ENCODE peak calls at places on chromosomes 13 and 19, in six cellular contexts. R, W, V, Y, K and D are unnamed samples.

GRCh38 chr13:48155850-48156249 is 60.9 kb upstream of the MED4 start:
- DNase-seq in W (no peak), V (no peak), Y (no peak), K (no peak), R (peak; percentile 81), D (no peak)

GRCh38 chr13:114140131-114140908 is 7.9 kb upstream of the RASA3 start:
- DNase-seq in Y (no peak), R (no peak), W (no peak), K (no peak), V (no peak), D (peak; percentile 39)

GRCh38 chr13:111359237-111359915 is 38.9 kb downstream of the TEX29 start:
- DNase-seq in W (no peak), Y (no peak), K (no peak), V (no peak), R (peak; percentile 15), D (no peak)

GRCh38 chr13:63737418-63737817 is 2321.8 kb upstream of the PCDH20 start:
- DNase-seq in V (no peak), Y (no peak), K (no peak), W (no peak), R (no peak), D (no peak)

GRCh38 chr13:100203696-100204367 is 114.9 kb downstream of the PCCA start:
- DNase-seq in R (peak; percentile 78), W (no peak), K (peak; percentile 41), Y (no peak), V (no peak), D (no peak)

GRCh38 chr13:24618219-24618955 is 61.8 kb upstream of the ATP12A start:
- DNase-seq in R (no peak), V (no peak), Y (peak; percentile 49), W (no peak), K (peak; percentile 67), D (no peak)

GRCh38 chr13:54185785-54186184 is 1157.2 kb downstream of the OLFM4 start:
- DNase-seq in Y (no peak), K (no peak), R (no peak), V (no peak), W (no peak), D (no peak)

GRCh38 chr13:48504606-48505369 is 28.1 kb downstream of the RCBTB2 start:
- DNase-seq in K (no peak), Y (no peak), R (no peak), V (no peak), W (no peak), D (no peak)

GRCh38 chr19:7670790-7671189 is 1.9 kb downstream of the RETN start:
- DNase-seq in V (no peak), K (no peak), Y (no peak), W (no peak), R (no peak), D (no peak)

GRCh38 chr19:49488046-49488862 is 846 bp downstream of the RPL13A start:
- DNase-seq in Y (no peak), V (no peak), K (no peak), R (no peak), W (no peak), D (no peak)

GRCh38 chr13:25267715-25268114 is 19.6 kb downstream of the MTMR6 start:
- DNase-seq in R (no peak), Y (no peak), K (peak; percentile 28), W (no peak), V (no peak), D (no peak)

GRCh38 chr13:110397445-110397844 is 90.4 kb downstream of the COL4A2 start:
- DNase-seq in V (no peak), W (no peak), K (no peak), Y (no peak), R (peak; percentile 54), D (peak; percentile 81)

GRCh38 chr19:13839193-13839937 is 37.6 kb upstream of the NANOS3 start:
- DNase-seq in Y (peak; percentile 77), W (peak; percentile 77), R (peak; percentile 91), K (peak; percentile 91), V (no peak), D (peak; percentile 95)

GRCh38 chr13:111911754-111912452 is 155.0 kb upstream of the SOX1 start:
- DNase-seq in Y (no peak), R (no peak), V (peak; percentile 10), K (no peak), W (no peak), D (peak; percentile 19)

GRCh38 chr19:5648464-5648863 is 25.6 kb downstream of the SAFB start:
- DNase-seq in W (no peak), V (no peak), K (no peak), Y (no peak), R (no peak), D (no peak)

GRCh38 chr13:48068952-48069351 is 26.0 kb downstream of the MED4 start:
- DNase-seq in V (no peak), K (no peak), W (no peak), Y (no peak), R (no peak), D (no peak)

GRCh38 chr13:30679483-30680330 is 55.6 kb upstream of the ALOX5AP start:
- DNase-seq in V (no peak), R (peak; percentile 27), K (peak; percentile 56), W (no peak), Y (peak; percentile 21), D (no peak)